ENCODE peak calls at places on chromosome 13, in four cellular contexts. E is HepG2, Y is Panc1, K is HCT116. N is an unnamed sample.

GRCh38 chr13:111115841-111116500 is 861 bp downstream of the ARHGEF7 start:
- DNase-seq in E (peak), Y (no peak), K (no peak), N (no peak)

GRCh38 chr13:33108620-33109019 is 92.4 kb downstream of the KL start:
- DNase-seq in E (no peak), Y (no peak), K (no peak), N (no peak)

GRCh38 chr13:62512194-62513141 is 1096.8 kb upstream of the PCDH20 start:
- DNase-seq in E (peak), Y (peak), K (peak), N (peak)

GRCh38 chr13:99405966-99406365 is 95.3 kb upstream of the TM9SF2 start:
- DNase-seq in E (no peak), Y (no peak), K (no peak), N (no peak)

GRCh38 chr13:113620036-113620435 is 35.5 kb downstream of the TFDP1 start:
- DNase-seq in E (no peak), Y (no peak), K (no peak), N (no peak)

GRCh38 chr13:41552031-41552430 is 94.7 kb downstream of the RGCC start:
- DNase-seq in E (no peak), Y (no peak), K (no peak), N (no peak)

GRCh38 chr13:98004107-98004506 is 50.6 kb downstream of the IPO5 start:
- DNase-seq in E (no peak), Y (no peak), K (no peak), N (no peak)

GRCh38 chr13:97026759-97027555 is 32.7 kb upstream of the OXGR1 start:
- DNase-seq in E (no peak), Y (no peak), K (no peak), N (no peak)

GRCh38 chr13:90872491-90873025 is 474.9 kb upstream of the MIR17HG start:
- DNase-seq in E (no peak), Y (no peak), K (no peak), N (no peak)

GRCh38 chr13:113976711-113977684 is 3.1 kb upstream of the C13orf46 start:
- DNase-seq in E (no peak), Y (no peak), K (no peak), N (no peak)

GRCh38 chr13:60329221-60329983 is 67.6 kb upstream of the TDRD3 start:
- DNase-seq in E (peak), Y (peak), K (peak), N (peak)

GRCh38 chr13:95264225-95264624 is 37.0 kb downstream of the ABCC4 start:
- DNase-seq in E (no peak), Y (no peak), K (no peak), N (no peak)
- TF ChIP-seq TCF7L2 in E (no peak), Y (no peak), K (no peak), N (no peak)

GRCh38 chr13:35599385-35599784 is 122.9 kb upstream of the MAB21L1 start:
- DNase-seq in E (no peak), Y (no peak), K (no peak), N (no peak)
- TF ChIP-seq TCF7L2 in E (no peak), Y (no peak), K (no peak), N (no peak)

GRCh38 chr13:49635599-49636433 is 7.5 kb downstream of the ARL11 start:
- DNase-seq in E (peak), Y (no peak), K (no peak), N (no peak)
- TF ChIP-seq TCF7L2 in E (no peak), Y (no peak), K (no peak), N (no peak)

DNA sequence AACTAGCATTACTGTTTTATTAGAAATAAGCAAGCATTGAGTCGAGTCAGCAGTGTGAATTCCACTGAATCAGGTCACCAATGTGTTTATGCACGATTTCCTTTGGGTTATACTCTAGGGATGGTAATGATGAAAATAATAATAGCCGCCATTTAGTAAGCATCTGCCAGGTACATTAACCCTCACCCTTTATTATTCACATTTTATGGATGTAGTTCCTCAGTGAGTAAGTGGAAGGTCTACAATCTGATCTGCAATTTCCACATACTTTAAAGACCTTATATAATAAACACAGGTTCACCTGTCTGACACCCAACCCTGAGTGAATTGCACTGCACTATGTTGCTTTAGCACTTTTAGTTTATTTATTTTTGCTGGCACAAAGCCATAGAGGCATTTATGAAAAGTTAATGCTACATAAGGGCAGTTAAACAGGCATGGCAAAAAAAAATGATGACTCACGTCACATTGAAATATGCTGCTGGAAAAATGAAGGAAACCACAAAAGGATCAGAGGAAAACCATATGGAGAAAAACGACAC is 122.4 kb downstream of the TRPC4 start:
- DNase-seq in E (no peak), Y (no peak), K (no peak), N (no peak)
- TF ChIP-seq TCF7L2 in E (no peak), Y (no peak), K (no peak), N (no peak)

GRCh38 chr13:74132768-74133656 is 1.2 kb downstream of the KLF12 start:
- DNase-seq in E (no peak), Y (no peak), K (no peak), N (no peak)

GRCh38 chr13:74132152-74132767 is 1.9 kb downstream of the KLF12 start:
- DNase-seq in E (peak), Y (no peak), K (no peak), N (no peak)

GRCh38 chr13:74134777-74135305 is 637 bp upstream of the KLF12 start:
- DNase-seq in E (no peak), Y (no peak), K (no peak), N (peak)

GRCh38 chr13:74134226-74134776 is at the start of gene KLF12:
- DNase-seq in E (peak), Y (no peak), K (peak), N (peak)

GRCh38 chr13:74133657-74134201 is 475 bp downstream of the KLF12 start:
- DNase-seq in E (peak), Y (no peak), K (peak), N (peak)
- TF ChIP-seq TCF7L2 in E (no peak), Y (no peak), K (no peak), N (no peak)

GRCh38 chr13:102970542-102970941 is 95.7 kb downstream of the SLC10A2 start:
- DNase-seq in E (no peak), Y (no peak), K (no peak), N (no peak)
- TF ChIP-seq TCF7L2 in E (no peak), Y (no peak), K (no peak), N (no peak)

GRCh38 chr13:28347456-28348371 is 147.2 kb downstream of the FLT1 start:
- DNase-seq in E (no peak), Y (no peak), K (no peak), N (peak)
- TF ChIP-seq TCF7L2 in E (no peak), Y (no peak), K (no peak), N (no peak)

GRCh38 chr13:37144661-37145060 is 39.2 kb upstream of the CSNK1A1L start:
- DNase-seq in E (no peak), Y (no peak), K (no peak), N (no peak)
- TF ChIP-seq TCF7L2 in E (no peak), Y (no peak), K (no peak), N (no peak)

GRCh38 chr13:52001120-52001731 is 10.0 kb downstream of the ATP7B start:
- DNase-seq in E (peak), Y (no peak), K (peak), N (peak)

GRCh38 chr13:52002361-52002760 is 8.9 kb downstream of the ATP7B start:
- DNase-seq in E (no peak), Y (no peak), K (no peak), N (no peak)

GRCh38 chr13:52006491-52007245 is 4.6 kb downstream of the ATP7B start:
- DNase-seq in E (peak), Y (no peak), K (no peak), N (no peak)

GRCh38 chr13:52003551-52003950 is 7.7 kb downstream of the ATP7B start:
- DNase-seq in E (no peak), Y (no peak), K (no peak), N (no peak)

GRCh38 chr13:52004508-52005183 is 6.6 kb downstream of the ATP7B start:
- DNase-seq in E (no peak), Y (no peak), K (no peak), N (no peak)
- TF ChIP-seq TCF7L2 in E (no peak), Y (no peak), K (no peak), N (no peak)